ENCODE peak calls at places on chromosomes 11 and 22, in ten cellular contexts. W, U, B, Y, Z, Q, A, P, S and V are unnamed samples.

GRCh38 chr22:38016182-38017078 is 32.1 kb upstream of the SOX10 start:
- DNase-seq in W (no peak), U (no peak), B (no peak), Y (peak), Z (peak), Q (no peak), A (peak), P (no peak), S (no peak), V (peak)

GRCh38 chr11:10205928-10206327 is 88.1 kb downstream of the SBF2 start:
- DNase-seq in W (no peak), U (no peak), B (no peak), Y (peak), Z (no peak), Q (no peak), A (no peak), P (no peak), S (no peak), V (no peak)

GRCh38 chr11:37504066-37504611 is 906.1 kb upstream of the RAG2 start:
- DNase-seq in W (no peak), U (peak), B (no peak), Y (peak), Z (no peak), Q (no peak), A (peak), P (no peak), S (no peak), V (peak)

GRCh38 chr22:27094633-27095308 is 437.4 kb downstream of the MIAT start:
- DNase-seq in W (no peak), U (no peak), B (no peak), Y (no peak), Z (no peak), Q (no peak), A (no peak), P (peak), S (no peak), V (no peak)

GRCh38 chr11:95092549-95093324 is 3.1 kb downstream of the ENDOD1 start:
- DNase-seq in W (no peak), U (no peak), B (no peak), Y (peak), Z (no peak), Q (no peak), A (no peak), P (no peak), S (no peak), V (peak)

GRCh38 chr11:33682446-33682845 is 18.2 kb downstream of the C11orf91 start:
- DNase-seq in W (no peak), U (no peak), B (no peak), Y (peak), Z (no peak), Q (no peak), A (no peak), P (no peak), S (no peak), V (no peak)

GRCh38 chr11:76588455-76589325 is 81.9 kb downstream of the LRRC32 start:
- DNase-seq in W (peak), U (no peak), B (no peak), Y (no peak), Z (no peak), Q (no peak), A (no peak), P (peak), S (no peak), V (no peak)

GRCh38 chr11:12234216-12234615 is 123.8 kb downstream of the MICAL2 start:
- DNase-seq in W (no peak), U (no peak), B (no peak), Y (no peak), Z (no peak), Q (no peak), A (no peak), P (no peak), S (no peak), V (no peak)

GRCh38 chr11:125627236-125627910 is 2.4 kb downstream of the CHEK1 start:
- DNase-seq in W (no peak), U (no peak), B (no peak), Y (no peak), Z (no peak), Q (no peak), A (no peak), P (no peak), S (no peak), V (no peak)

GRCh38 chr22:50192825-50193204 is 7.1 kb downstream of the TRABD start:
- DNase-seq in W (no peak), U (no peak), B (no peak), Y (peak), Z (no peak), Q (no peak), A (no peak), P (no peak), S (no peak), V (no peak)